ENCODE peak calls at places on chromosomes 13 and 19, in five cellular contexts. N is heart right ventricle, M is activated T-helper 1 cell treated with Interleukin-2 at 50 U/mL for 16 hours, X is Calu3, W is frontal cortex. S is an unnamed sample.
A peak's percentile ranks its signal among the peaks of the same experiment; 100 is the strongest.

GRCh38 chr19:49492573-49493411 is 3.4 kb upstream of the RPS11 start:
- DNase-seq in N (no peak), M (no peak), X (no peak), W (no peak), S (peak; percentile 54)

GRCh38 chr13:95485045-95485517 is 67.4 kb upstream of the CLDN10 start:
- DNase-seq in N (no peak), M (no peak), X (no peak), W (no peak), S (peak; percentile 8)

GRCh38 chr13:105587786-105588185 is 947.7 kb downstream of the EFNB2 start:
- DNase-seq in N (no peak), M (no peak), X (peak; percentile 8), W (no peak), S (no peak)

GRCh38 chr13:34066344-34066743 is 248.4 kb downstream of the RFC3 start:
- DNase-seq in N (no peak), M (no peak), X (no peak), W (no peak), S (no peak)

GRCh38 chr13:32585625-32586021 is 629 bp upstream of the PDS5B start:
- DNase-seq in N (no peak), M (no peak), X (peak; percentile 1), W (no peak), S (no peak)

GRCh38 chr19:41920878-41921277 is 7.4 kb downstream of the ERFL start:
- DNase-seq in N (no peak), M (no peak), X (no peak), W (no peak), S (no peak)

GRCh38 chr13:29935309-29935981 is 85.0 kb upstream of the UBL3 start:
- DNase-seq in N (no peak), M (peak; percentile 66), X (no peak), W (no peak), S (no peak)

GRCh38 chr19:49950590-49950948 is 10.4 kb downstream of the SIGLEC11 start:
- DNase-seq in N (no peak), M (no peak), X (no peak), W (no peak), S (no peak)

GRCh38 chr19:43618921-43619261 is 538 bp downstream of the ZNF428 start:
- DNase-seq in N (no peak), M (no peak), X (peak; percentile 41), W (no peak), S (peak; percentile 79)

GRCh38 chr13:100098445-100099116 is 9.7 kb downstream of the PCCA start:
- DNase-seq in N (no peak), M (no peak), X (no peak), W (no peak), S (no peak)

GRCh38 chr19:36009633-36010379 is 1.2 kb upstream of the SYNE4 start:
- DNase-seq in N (no peak), M (no peak), X (no peak), W (no peak), S (no peak)

GRCh38 chr19:1630811-1631210 is 21.6 kb downstream of the TCF3 start:
- DNase-seq in N (no peak), M (no peak), X (no peak), W (no peak), S (no peak)

GRCh38 chr13:50129923-50130685 is 114.9 kb downstream of the KCNRG start:
- DNase-seq in N (peak; percentile 31), M (no peak), X (peak; percentile 24), W (no peak), S (no peak)

GRCh38 chr13:60369242-60369641 is 27.8 kb upstream of the TDRD3 start:
- DNase-seq in N (no peak), M (no peak), X (no peak), W (no peak), S (no peak)

GRCh38 chr19:1064661-1065605 is 2.0 kb upstream of the ARHGAP45 start:
- DNase-seq in N (no peak), M (peak; percentile 67), X (peak; percentile 76), W (peak; percentile 77), S (no peak)

GRCh38 chr13:106518535-106518934 is 16.9 kb downstream of the EFNB2 start:
- DNase-seq in N (no peak), M (no peak), X (no peak), W (no peak), S (no peak)

GRCh38 chr13:20547479-20547908 is 19.5 kb upstream of the IFT88 start:
- DNase-seq in N (no peak), M (no peak), X (peak; percentile 22), W (no peak), S (peak; percentile 89)

GRCh38 chr19:12453495-12453894 is 12.7 kb upstream of the ZNF443 start:
- DNase-seq in N (no peak), M (no peak), X (peak; percentile 32), W (no peak), S (no peak)

GRCh38 chr13:100825551-100825950 is 151.0 kb upstream of the TMTC4 start:
- DNase-seq in N (no peak), M (no peak), X (no peak), W (no peak), S (no peak)

GRCh38 chr13:98838776-98839175 is 86.3 kb upstream of the SLC15A1 start:
- DNase-seq in N (no peak), M (no peak), X (no peak), W (no peak), S (no peak)

GRCh38 chr13:101942038-101942437 is 459.8 kb downstream of the FGF14 start:
- DNase-seq in N (peak; percentile 33), M (no peak), X (peak; percentile 4), W (peak; percentile 14), S (peak; percentile 7)

GRCh38 chr13:97130201-97130600 is 91.9 kb upstream of the MBNL2 start:
- DNase-seq in N (no peak), M (no peak), X (no peak), W (no peak), S (no peak)

GRCh38 chr19:58573658-58574164 is 576 bp upstream of the MZF1 start:
- DNase-seq in N (no peak), M (no peak), X (no peak), W (no peak), S (no peak)

GRCh38 chr13:77386880-77387606 is 60.1 kb upstream of the MYCBP2 start:
- DNase-seq in N (no peak), M (no peak), X (no peak), W (no peak), S (no peak)

GRCh38 chr13:80340643-80341097 is 256 bp downstream of the SPRY2 start:
- DNase-seq in N (peak; percentile 53), M (no peak), X (peak; percentile 0), W (no peak), S (peak; percentile 18)

GRCh38 chr19:38304866-38305429 is 897 bp downstream of the C19orf33 start:
- DNase-seq in N (peak; percentile 32), M (no peak), X (peak; percentile 97), W (no peak), S (peak; percentile 76)

GRCh38 chr19:46902402-46902766 is 41.6 kb downstream of the ARHGAP35 start:
- DNase-seq in N (no peak), M (no peak), X (peak; percentile 72), W (no peak), S (no peak)

GRCh38 chr19:4539697-4540581 is at the start of gene LRG1:
- DNase-seq in N (peak; percentile 44), M (no peak), X (peak; percentile 83), W (no peak), S (peak; percentile 86)

GRCh38 chr13:99322297-99323103 is 15.3 kb upstream of the GPR183 start:
- DNase-seq in N (no peak), M (no peak), X (no peak), W (no peak), S (no peak)

GRCh38 chr13:60282708-60283107 is 114.3 kb upstream of the TDRD3 start:
- DNase-seq in N (no peak), M (no peak), X (no peak), W (no peak), S (no peak)

GRCh38 chr13:42926555-42926954 is 65.5 kb downstream of the EPSTI1 start:
- DNase-seq in N (no peak), M (no peak), X (no peak), W (no peak), S (no peak)

GRCh38 chr13:100657881-100658315 is 16.7 kb downstream of the TMTC4 start:
- DNase-seq in N (no peak), M (no peak), X (no peak), W (peak; percentile 30), S (no peak)